ENCODE peak calls at places on chromosomes 5 and 9, in six cellular contexts. One of them, this sample, is unnamed.

GRCh38 chr9:114134827-114135396 is 20.4 kb upstream of the COL27A1 start:
- DNase-seq in HCT116: no peak
- DNase-seq in astrocyte of the hippocampus: no peak
- DNase-seq in stimulated activated CD4-positive, alpha-beta T cell treated with anti-CD3 and anti-CD28 coated beads, Interleukin-2, amount 100 ng/mL, for 48 hours: no peak
- DNase-seq in NCI-H774: no peak
- DNase-seq in effector CD8-positive, alpha-beta T cell: no peak
- DNase-seq in this sample: no peak

GRCh38 chr9:34744295-34745221 is 34.6 kb upstream of the CCL21 start:
- DNase-seq in stimulated activated CD4-positive, alpha-beta T cell treated with anti-CD3 and anti-CD28 coated beads, Interleukin-2, amount 100 ng/mL, for 48 hours: no peak
- DNase-seq in effector CD8-positive, alpha-beta T cell: no peak
- DNase-seq in HCT116: peak
- DNase-seq in NCI-H774: no peak
- DNase-seq in astrocyte of the hippocampus: peak
- DNase-seq in this sample: no peak

GRCh38 chr9:136720251-136720886 is 8.0 kb downstream of the DIPK1B start:
- DNase-seq in effector CD8-positive, alpha-beta T cell: no peak
- DNase-seq in HCT116: no peak
- DNase-seq in stimulated activated CD4-positive, alpha-beta T cell treated with anti-CD3 and anti-CD28 coated beads, Interleukin-2, amount 100 ng/mL, for 48 hours: no peak
- DNase-seq in NCI-H774: no peak
- DNase-seq in astrocyte of the hippocampus: peak
- DNase-seq in this sample: no peak

GRCh38 chr5:60844429-60844890 is 391 bp upstream of the ELOVL7 start:
- DNase-seq in NCI-H774: peak
- DNase-seq in effector CD8-positive, alpha-beta T cell: no peak
- DNase-seq in HCT116: peak
- DNase-seq in astrocyte of the hippocampus: no peak
- DNase-seq in stimulated activated CD4-positive, alpha-beta T cell treated with anti-CD3 and anti-CD28 coated beads, Interleukin-2, amount 100 ng/mL, for 48 hours: no peak
- DNase-seq in this sample: no peak

GRCh38 chr5:73135429-73136276 is 15.3 kb downstream of the TMEM171 start:
- DNase-seq in effector CD8-positive, alpha-beta T cell: no peak
- DNase-seq in HCT116: peak
- DNase-seq in stimulated activated CD4-positive, alpha-beta T cell treated with anti-CD3 and anti-CD28 coated beads, Interleukin-2, amount 100 ng/mL, for 48 hours: no peak
- DNase-seq in astrocyte of the hippocampus: no peak
- DNase-seq in NCI-H774: no peak
- DNase-seq in this sample: no peak

GRCh38 chr9:98215821-98216220 is 23.4 kb upstream of the CORO2A start:
- DNase-seq in HCT116: no peak
- DNase-seq in astrocyte of the hippocampus: peak
- DNase-seq in effector CD8-positive, alpha-beta T cell: no peak
- DNase-seq in stimulated activated CD4-positive, alpha-beta T cell treated with anti-CD3 and anti-CD28 coated beads, Interleukin-2, amount 100 ng/mL, for 48 hours: no peak
- DNase-seq in NCI-H774: no peak
- DNase-seq in this sample: no peak

GRCh38 chr9:129626079-129626943 is at the start of gene NTMT1:
- DNase-seq in HCT116: peak
- DNase-seq in astrocyte of the hippocampus: peak
- DNase-seq in stimulated activated CD4-positive, alpha-beta T cell treated with anti-CD3 and anti-CD28 coated beads, Interleukin-2, amount 100 ng/mL, for 48 hours: peak
- DNase-seq in effector CD8-positive, alpha-beta T cell: peak
- DNase-seq in NCI-H774: peak
- DNase-seq in this sample: peak

GRCh38 chr5:41908374-41909079 is 4.4 kb downstream of the RIMOC1 start:
- DNase-seq in HCT116: no peak
- DNase-seq in effector CD8-positive, alpha-beta T cell: no peak
- DNase-seq in NCI-H774: no peak
- DNase-seq in stimulated activated CD4-positive, alpha-beta T cell treated with anti-CD3 and anti-CD28 coated beads, Interleukin-2, amount 100 ng/mL, for 48 hours: no peak
- DNase-seq in astrocyte of the hippocampus: peak
- DNase-seq in this sample: no peak

GRCh38 chr9:7165350-7165937 is 407.7 kb downstream of the KDM4C start:
- DNase-seq in stimulated activated CD4-positive, alpha-beta T cell treated with anti-CD3 and anti-CD28 coated beads, Interleukin-2, amount 100 ng/mL, for 48 hours: no peak
- DNase-seq in NCI-H774: no peak
- DNase-seq in HCT116: no peak
- DNase-seq in effector CD8-positive, alpha-beta T cell: no peak
- DNase-seq in astrocyte of the hippocampus: no peak
- DNase-seq in this sample: no peak

GRCh38 chr5:109410389-109411174 is 808 bp upstream of the PJA2 start:
- DNase-seq in HCT116: peak
- DNase-seq in stimulated activated CD4-positive, alpha-beta T cell treated with anti-CD3 and anti-CD28 coated beads, Interleukin-2, amount 100 ng/mL, for 48 hours: peak
- DNase-seq in effector CD8-positive, alpha-beta T cell: peak
- DNase-seq in astrocyte of the hippocampus: peak
- DNase-seq in NCI-H774: peak
- DNase-seq in this sample: peak

GRCh38 chr9:130934246-130934645 is 4.8 kb downstream of the FIBCD1 start:
- DNase-seq in astrocyte of the hippocampus: no peak
- DNase-seq in effector CD8-positive, alpha-beta T cell: no peak
- DNase-seq in NCI-H774: no peak
- DNase-seq in HCT116: no peak
- DNase-seq in stimulated activated CD4-positive, alpha-beta T cell treated with anti-CD3 and anti-CD28 coated beads, Interleukin-2, amount 100 ng/mL, for 48 hours: no peak
- DNase-seq in this sample: no peak

GRCh38 chr9:137551656-137552534 is at the start of gene MRPL41:
- DNase-seq in effector CD8-positive, alpha-beta T cell: peak
- DNase-seq in stimulated activated CD4-positive, alpha-beta T cell treated with anti-CD3 and anti-CD28 coated beads, Interleukin-2, amount 100 ng/mL, for 48 hours: peak
- DNase-seq in HCT116: peak
- DNase-seq in astrocyte of the hippocampus: peak
- DNase-seq in NCI-H774: peak
- DNase-seq in this sample: peak

GRCh38 chr9:137045294-137046093 is 483 bp downstream of the NPDC1 start:
- DNase-seq in astrocyte of the hippocampus: peak
- DNase-seq in stimulated activated CD4-positive, alpha-beta T cell treated with anti-CD3 and anti-CD28 coated beads, Interleukin-2, amount 100 ng/mL, for 48 hours: no peak
- DNase-seq in effector CD8-positive, alpha-beta T cell: no peak
- DNase-seq in NCI-H774: peak
- DNase-seq in HCT116: no peak
- DNase-seq in this sample: no peak

GRCh38 chr5:82991678-82992323 is 85.4 kb downstream of the TMEM167A start:
- DNase-seq in NCI-H774: no peak
- DNase-seq in effector CD8-positive, alpha-beta T cell: no peak
- DNase-seq in HCT116: no peak
- DNase-seq in stimulated activated CD4-positive, alpha-beta T cell treated with anti-CD3 and anti-CD28 coated beads, Interleukin-2, amount 100 ng/mL, for 48 hours: no peak
- DNase-seq in astrocyte of the hippocampus: no peak
- DNase-seq in this sample: no peak

GRCh38 chr5:80098951-80099350 is 63.8 kb downstream of the THBS4 start:
- DNase-seq in stimulated activated CD4-positive, alpha-beta T cell treated with anti-CD3 and anti-CD28 coated beads, Interleukin-2, amount 100 ng/mL, for 48 hours: no peak
- DNase-seq in NCI-H774: no peak
- DNase-seq in effector CD8-positive, alpha-beta T cell: no peak
- DNase-seq in astrocyte of the hippocampus: no peak
- DNase-seq in HCT116: no peak
- DNase-seq in this sample: no peak

GRCh38 chr5:124512236-124512635 is 234.2 kb downstream of the ZNF608 start:
- DNase-seq in astrocyte of the hippocampus: peak
- DNase-seq in stimulated activated CD4-positive, alpha-beta T cell treated with anti-CD3 and anti-CD28 coated beads, Interleukin-2, amount 100 ng/mL, for 48 hours: no peak
- DNase-seq in effector CD8-positive, alpha-beta T cell: no peak
- DNase-seq in NCI-H774: no peak
- DNase-seq in HCT116: no peak
- DNase-seq in this sample: no peak

GRCh38 chr5:78858401-78858800 is 126.7 kb downstream of the ARSB start:
- DNase-seq in HCT116: no peak
- DNase-seq in effector CD8-positive, alpha-beta T cell: no peak
- DNase-seq in NCI-H774: no peak
- DNase-seq in stimulated activated CD4-positive, alpha-beta T cell treated with anti-CD3 and anti-CD28 coated beads, Interleukin-2, amount 100 ng/mL, for 48 hours: no peak
- DNase-seq in astrocyte of the hippocampus: no peak
- DNase-seq in this sample: no peak

GRCh38 chr9:120910643-120911042 is 16.0 kb downstream of the TRAF1 start:
- DNase-seq in stimulated activated CD4-positive, alpha-beta T cell treated with anti-CD3 and anti-CD28 coated beads, Interleukin-2, amount 100 ng/mL, for 48 hours: no peak
- DNase-seq in HCT116: no peak
- DNase-seq in astrocyte of the hippocampus: no peak
- DNase-seq in effector CD8-positive, alpha-beta T cell: no peak
- DNase-seq in NCI-H774: no peak
- DNase-seq in this sample: no peak

GRCh38 chr9:93097496-93098205 is 1.6 kb downstream of the CARD19 start:
- DNase-seq in effector CD8-positive, alpha-beta T cell: no peak
- DNase-seq in stimulated activated CD4-positive, alpha-beta T cell treated with anti-CD3 and anti-CD28 coated beads, Interleukin-2, amount 100 ng/mL, for 48 hours: no peak
- DNase-seq in astrocyte of the hippocampus: peak
- DNase-seq in HCT116: no peak
- DNase-seq in NCI-H774: no peak
- DNase-seq in this sample: no peak

GRCh38 chr5:177134653-177135225 is 1.2 kb downstream of the NSD1 start:
- DNase-seq in effector CD8-positive, alpha-beta T cell: no peak
- DNase-seq in HCT116: no peak
- DNase-seq in NCI-H774: no peak
- DNase-seq in stimulated activated CD4-positive, alpha-beta T cell treated with anti-CD3 and anti-CD28 coated beads, Interleukin-2, amount 100 ng/mL, for 48 hours: no peak
- DNase-seq in astrocyte of the hippocampus: no peak
- DNase-seq in this sample: no peak

GRCh38 chr9:134568116-134568515 is 73.5 kb upstream of the COL5A1 start:
- DNase-seq in NCI-H774: no peak
- DNase-seq in stimulated activated CD4-positive, alpha-beta T cell treated with anti-CD3 and anti-CD28 coated beads, Interleukin-2, amount 100 ng/mL, for 48 hours: no peak
- DNase-seq in HCT116: no peak
- DNase-seq in astrocyte of the hippocampus: no peak
- DNase-seq in effector CD8-positive, alpha-beta T cell: no peak
- DNase-seq in this sample: no peak

GRCh38 chr5:25330721-25331120 is 685.9 kb upstream of the CDH10 start:
- DNase-seq in astrocyte of the hippocampus: no peak
- DNase-seq in HCT116: no peak
- DNase-seq in effector CD8-positive, alpha-beta T cell: no peak
- DNase-seq in NCI-H774: no peak
- DNase-seq in stimulated activated CD4-positive, alpha-beta T cell treated with anti-CD3 and anti-CD28 coated beads, Interleukin-2, amount 100 ng/mL, for 48 hours: no peak
- DNase-seq in this sample: no peak

GRCh38 chr5:151745071-151745705 is 13.2 kb downstream of the ATOX1 start:
- DNase-seq in stimulated activated CD4-positive, alpha-beta T cell treated with anti-CD3 and anti-CD28 coated beads, Interleukin-2, amount 100 ng/mL, for 48 hours: peak
- DNase-seq in effector CD8-positive, alpha-beta T cell: no peak
- DNase-seq in astrocyte of the hippocampus: peak
- DNase-seq in NCI-H774: no peak
- DNase-seq in HCT116: peak
- DNase-seq in this sample: peak

GRCh38 chr5:43152946-43153345 is 32.2 kb downstream of the ZNF131 start:
- DNase-seq in HCT116: no peak
- DNase-seq in NCI-H774: no peak
- DNase-seq in effector CD8-positive, alpha-beta T cell: no peak
- DNase-seq in stimulated activated CD4-positive, alpha-beta T cell treated with anti-CD3 and anti-CD28 coated beads, Interleukin-2, amount 100 ng/mL, for 48 hours: no peak
- DNase-seq in astrocyte of the hippocampus: peak
- DNase-seq in this sample: no peak

GRCh38 chr9:136107155-136107952 is 11.3 kb downstream of the TMEM250 start:
- DNase-seq in astrocyte of the hippocampus: no peak
- DNase-seq in effector CD8-positive, alpha-beta T cell: peak
- DNase-seq in NCI-H774: peak
- DNase-seq in stimulated activated CD4-positive, alpha-beta T cell treated with anti-CD3 and anti-CD28 coated beads, Interleukin-2, amount 100 ng/mL, for 48 hours: no peak
- DNase-seq in HCT116: no peak
- DNase-seq in this sample: no peak